ENCODE peak calls at places on chromosomes 2 and 18, in ten cellular contexts. C is HCT116, G is NT2/D1, P is mucosa of descending colon, W is cardiac muscle cell, H is breast epithelium, Q is thyroid gland, R is Panc1, A is heart left ventricle, Y is stomach. V is an unnamed sample.
A peak's percentile ranks its signal among the peaks of the same experiment; 100 is the strongest.

GRCh38 chr2:203579131-203579643 is 44.1 kb upstream of the RAPH1 start:
- DNase-seq in Q (peak; percentile 89), Y (peak; percentile 78), G (no peak), P (peak; percentile 86), W (no peak), A (no peak), H (peak; percentile 61), R (no peak), C (peak; percentile 93), V (no peak)

GRCh38 chr18:59742325-59743111 is 45.3 kb upstream of the CCBE1 start:
- DNase-seq in C (no peak), W (peak; percentile 97), A (no peak), G (no peak), H (no peak), R (no peak), Y (no peak), P (no peak), Q (peak; percentile 86), V (peak; percentile 73)

GRCh38 chr2:168156661-168157060 is 90.7 kb downstream of the STK39 start:
- DNase-seq in Y (no peak), R (no peak), P (peak; percentile 47), Q (no peak), C (no peak), G (no peak), W (no peak), H (no peak), A (peak; percentile 63), V (no peak)

GRCh38 chr2:220512419-220512818 is 885.0 kb downstream of the SLC4A3 start:
- DNase-seq in Q (no peak), R (no peak), P (no peak), G (no peak), C (no peak), W (no peak), H (no peak), Y (no peak), A (no peak), V (no peak)

GRCh38 chr2:10414591-10414990 is 33.5 kb downstream of the ODC1 start:
- DNase-seq in Q (no peak), G (no peak), C (no peak), Y (no peak), R (no peak), A (no peak), H (no peak), W (no peak), P (no peak), V (no peak)

GRCh38 chr2:143029141-143029540 is 100.1 kb upstream of the ARHGAP15 start:
- DNase-seq in A (no peak), P (no peak), C (no peak), R (no peak), Y (no peak), H (no peak), Q (no peak), W (no peak), G (no peak), V (no peak)

GRCh38 chr2:105411720-105412407 is 13.0 kb upstream of the FHL2 start:
- DNase-seq in C (no peak), R (no peak), H (no peak), P (no peak), W (no peak), Y (no peak), G (no peak), A (no peak), Q (no peak), V (no peak)

GRCh38 chr2:196170202-196170680 is 1.1 kb downstream of the STK17B start:
- DNase-seq in R (peak; percentile 61), Y (peak; percentile 65), G (no peak), W (peak; percentile 31), P (peak; percentile 70), H (no peak), Q (peak; percentile 12), A (no peak), C (no peak), V (peak; percentile 58)

GRCh38 chr2:69099541-69099940 is 86.6 kb downstream of the ANTXR1 start:
- DNase-seq in Y (no peak), A (no peak), G (no peak), W (no peak), Q (no peak), H (no peak), P (no peak), C (no peak), R (no peak), V (no peak)

GRCh38 chr2:237143676-237144440 is 58.2 kb downstream of the COPS8 start:
- DNase-seq in H (no peak), C (no peak), R (no peak), Q (no peak), G (no peak), Y (no peak), A (no peak), W (no peak), P (no peak), V (no peak)

GRCh38 chr2:23556929-23557328 is 171.9 kb downstream of the KLHL29 start:
- DNase-seq in P (no peak), Y (no peak), G (no peak), A (peak; percentile 47), Q (no peak), C (no peak), H (no peak), W (no peak), R (no peak), V (no peak)

GRCh38 chr2:88489181-88489580 is 36.7 kb upstream of the FOXI3 start:
- DNase-seq in H (no peak), C (peak; percentile 13), P (no peak), Y (no peak), A (no peak), R (no peak), G (no peak), W (no peak), Q (no peak), V (no peak)

GRCh38 chr2:216588771-216589363 is 44.4 kb upstream of the IGFBP2 start:
- DNase-seq in P (no peak), C (no peak), Y (no peak), R (no peak), W (no peak), H (no peak), Q (no peak), G (no peak), A (no peak), V (no peak)

GRCh38 chr2:237497009-237497819 is 10.2 kb downstream of the MLPH start:
- DNase-seq in W (no peak), H (no peak), G (no peak), Q (no peak), P (no peak), R (no peak), A (no peak), Y (peak; percentile 54), C (no peak), V (no peak)

GRCh38 chr2:190674966-190675650 is 26.2 kb downstream of the NAB1 start:
- DNase-seq in R (no peak), G (no peak), W (no peak), C (no peak), Q (no peak), Y (no peak), A (no peak), P (no peak), H (no peak), V (no peak)
- H3K4me1 ChIP-seq in R (no peaks in the 10 kb centered on the region), G (peaks cover 6% of the 10 kb centered on the region), W (peaks cover 28% of the 10 kb centered on the region), C (no peaks in the 10 kb centered on the region), Q (no peaks in the 10 kb centered on the region), Y (peaks cover 8% of the 10 kb centered on the region), A (no peaks in the 10 kb centered on the region), P (no peaks in the 10 kb centered on the region), H (no peaks in the 10 kb centered on the region), V (peaks cover 8% of the 10 kb centered on the region)

GRCh38 chr2:189477756-189478155 is 36.5 kb downstream of the WDR75 start:
- DNase-seq in Y (no peak), W (no peak), A (no peak), C (no peak), R (no peak), P (no peak), Q (no peak), H (no peak), G (peak; percentile 8), V (no peak)
- H3K4me1 ChIP-seq in Y (no peaks in the 10 kb centered on the region), W (no peaks in the 10 kb centered on the region), A (no peaks in the 10 kb centered on the region), C (no peaks in the 10 kb centered on the region), R (no peaks in the 10 kb centered on the region), P (no peaks in the 10 kb centered on the region), Q (no peaks in the 10 kb centered on the region), H (no peaks in the 10 kb centered on the region), G (no peaks in the 10 kb centered on the region), V (no peaks in the 10 kb centered on the region)

GRCh38 chr2:40416486-40416885 is 35.4 kb downstream of the SLC8A1 start:
- DNase-seq in C (no peak), G (no peak), P (no peak), Y (no peak), Q (no peak), R (no peak), H (no peak), W (no peak), A (no peak), V (no peak)
- H3K4me1 ChIP-seq in C (peaks cover 11% of the 10 kb centered on the region), G (no peaks in the 10 kb centered on the region), P (no peaks in the 10 kb centered on the region), Y (no peaks in the 10 kb centered on the region), Q (no peaks in the 10 kb centered on the region), R (no peaks in the 10 kb centered on the region), H (no peaks in the 10 kb centered on the region), W (peaks cover 51% of the 10 kb centered on the region), A (peaks cover 12% of the 10 kb centered on the region), V (no peaks in the 10 kb centered on the region)

GRCh38 chr2:178692845-178693244 is 114.4 kb downstream of the TTN start:
- DNase-seq in A (no peak), P (no peak), Q (no peak), R (no peak), W (no peak), Y (no peak), H (no peak), C (no peak), G (no peak), V (no peak)
- H3K4me1 ChIP-seq in A (no peaks in the 10 kb centered on the region), P (no peaks in the 10 kb centered on the region), Q (no peaks in the 10 kb centered on the region), R (no peaks in the 10 kb centered on the region), W (no peaks in the 10 kb centered on the region), Y (no peaks in the 10 kb centered on the region), H (no peaks in the 10 kb centered on the region), C (no peaks in the 10 kb centered on the region), G (no peaks in the 10 kb centered on the region), V (no peaks in the 10 kb centered on the region)